ENCODE peak calls at places on chromosomes 2 and 18, in six cellular contexts. One of them, this sample, is unnamed.

GRCh38 chr18:35143615-35144596 is 96.9 kb upstream of the ZNF397 start:
- DNase-seq in GM03348: peak; percentile 71
- DNase-seq in GM19239: no peak
- DNase-seq in MCF 10A: peak; percentile 65
- DNase-seq in EL: peak; percentile 51
- DNase-seq in lower leg skin: peak; percentile 26
- DNase-seq in this sample: peak; percentile 40

GRCh38 chr2:101754613-101755012 is 57.1 kb downstream of the MAP4K4 start:
- DNase-seq in GM03348: peak; percentile 51
- DNase-seq in GM19239: no peak
- DNase-seq in MCF 10A: peak; percentile 46
- DNase-seq in EL: peak; percentile 45
- DNase-seq in lower leg skin: no peak
- DNase-seq in this sample: no peak

GRCh38 chr2:101653469-101653868 is 44.0 kb upstream of the MAP4K4 start:
- DNase-seq in GM03348: no peak
- DNase-seq in GM19239: no peak
- DNase-seq in MCF 10A: no peak
- DNase-seq in EL: no peak
- DNase-seq in lower leg skin: no peak
- DNase-seq in this sample: no peak

GRCh38 chr2:215831296-215831913 is 181.9 kb downstream of the MREG start:
- DNase-seq in GM03348: no peak
- DNase-seq in GM19239: no peak
- DNase-seq in MCF 10A: no peak
- DNase-seq in EL: no peak
- DNase-seq in lower leg skin: no peak
- DNase-seq in this sample: no peak

GRCh38 chr2:224570328-224570993 is 14.7 kb downstream of the CUL3 start:
- DNase-seq in GM03348: no peak
- DNase-seq in GM19239: no peak
- DNase-seq in MCF 10A: no peak
- DNase-seq in EL: no peak
- DNase-seq in lower leg skin: no peak
- DNase-seq in this sample: no peak

GRCh38 chr2:38115216-38116012 is 39.5 kb upstream of the CYP1B1 start:
- DNase-seq in GM03348: peak; percentile 70
- DNase-seq in GM19239: peak; percentile 62
- DNase-seq in MCF 10A: peak; percentile 94
- DNase-seq in EL: peak; percentile 75
- DNase-seq in lower leg skin: peak; percentile 84
- DNase-seq in this sample: peak; percentile 71

GRCh38 chr2:28452534-28453081 is 43.3 kb upstream of the PLB1 start:
- DNase-seq in GM03348: peak; percentile 86
- DNase-seq in GM19239: peak; percentile 60
- DNase-seq in MCF 10A: peak; percentile 68
- DNase-seq in EL: peak; percentile 58
- DNase-seq in lower leg skin: peak; percentile 60
- DNase-seq in this sample: peak; percentile 54

GRCh38 chr2:14433946-14434495 is 198.5 kb upstream of the LRATD1 start:
- DNase-seq in GM03348: no peak
- DNase-seq in GM19239: no peak
- DNase-seq in MCF 10A: no peak
- DNase-seq in EL: no peak
- DNase-seq in lower leg skin: no peak
- DNase-seq in this sample: no peak

GRCh38 chr2:20103514-20103913 is 52.1 kb upstream of the LAPTM4A start:
- DNase-seq in GM03348: no peak
- DNase-seq in GM19239: no peak
- DNase-seq in MCF 10A: peak; percentile 65
- DNase-seq in EL: peak; percentile 19
- DNase-seq in lower leg skin: no peak
- DNase-seq in this sample: peak; percentile 61

GRCh38 chr2:225006730-225007129 is 35.5 kb downstream of the DOCK10 start:
- DNase-seq in GM03348: no peak
- DNase-seq in GM19239: no peak
- DNase-seq in MCF 10A: no peak
- DNase-seq in EL: no peak
- DNase-seq in lower leg skin: no peak
- DNase-seq in this sample: no peak

GRCh38 chr18:45974088-45974536 is 7.0 kb upstream of the EPG5 start:
- DNase-seq in GM03348: peak; percentile 75
- DNase-seq in GM19239: no peak
- DNase-seq in MCF 10A: peak; percentile 89
- DNase-seq in EL: peak; percentile 84
- DNase-seq in lower leg skin: peak; percentile 51
- DNase-seq in this sample: peak; percentile 73